ENCODE peak calls at places on chromosome 2, in nine cellular contexts. One of them, this sample, is unnamed.

GRCh38 chr2:240397924-240398611 is 37.4 kb upstream of the GPC1 start:
- DNase-seq in CD8-positive, alpha-beta memory T cell: no peak
- DNase-seq in aorta: no peak
- DNase-seq in suprapubic skin: no peak
- DNase-seq in HepG2: no peak
- DNase-seq in CD4-positive, CD25-positive, alpha-beta regulatory T cell: no peak
- DNase-seq in GM23248: no peak
- DNase-seq in H7: peak; percentile 71
- DNase-seq in transverse colon: no peak
- DNase-seq in this sample: no peak

GRCh38 chr2:163595033-163595432 is 140.8 kb downstream of the FIGN start:
- DNase-seq in CD8-positive, alpha-beta memory T cell: no peak
- DNase-seq in aorta: no peak
- DNase-seq in suprapubic skin: no peak
- DNase-seq in HepG2: no peak
- DNase-seq in CD4-positive, CD25-positive, alpha-beta regulatory T cell: no peak
- DNase-seq in GM23248: peak; percentile 17
- DNase-seq in H7: no peak
- DNase-seq in transverse colon: no peak
- DNase-seq in this sample: no peak

GRCh38 chr2:201203916-201204654 is 21.1 kb downstream of the CASP10 start:
- DNase-seq in CD8-positive, alpha-beta memory T cell: no peak
- DNase-seq in aorta: no peak
- DNase-seq in suprapubic skin: no peak
- DNase-seq in HepG2: no peak
- DNase-seq in CD4-positive, CD25-positive, alpha-beta regulatory T cell: no peak
- DNase-seq in GM23248: peak; percentile 90
- DNase-seq in H7: no peak
- DNase-seq in transverse colon: no peak
- DNase-seq in this sample: no peak

GRCh38 chr2:207090389-207090788 is 75.4 kb downstream of the KLF7 start:
- DNase-seq in CD8-positive, alpha-beta memory T cell: no peak
- DNase-seq in aorta: no peak
- DNase-seq in suprapubic skin: no peak
- DNase-seq in HepG2: no peak
- DNase-seq in CD4-positive, CD25-positive, alpha-beta regulatory T cell: no peak
- DNase-seq in GM23248: no peak
- DNase-seq in H7: no peak
- DNase-seq in transverse colon: no peak
- DNase-seq in this sample: no peak

GRCh38 chr2:241036397-241036963 is 38.1 kb downstream of the SNED1 start:
- DNase-seq in CD8-positive, alpha-beta memory T cell: peak; percentile 72
- DNase-seq in aorta: no peak
- DNase-seq in suprapubic skin: peak; percentile 60
- DNase-seq in HepG2: peak; percentile 20
- DNase-seq in CD4-positive, CD25-positive, alpha-beta regulatory T cell: peak; percentile 70
- DNase-seq in GM23248: no peak
- DNase-seq in H7: peak; percentile 91
- DNase-seq in transverse colon: peak; percentile 69
- DNase-seq in this sample: no peak

GRCh38 chr2:196983934-196984333 is 57.4 kb upstream of the PGAP1 start:
- DNase-seq in CD8-positive, alpha-beta memory T cell: no peak
- DNase-seq in aorta: no peak
- DNase-seq in suprapubic skin: no peak
- DNase-seq in HepG2: no peak
- DNase-seq in CD4-positive, CD25-positive, alpha-beta regulatory T cell: no peak
- DNase-seq in GM23248: peak; percentile 67
- DNase-seq in H7: no peak
- DNase-seq in transverse colon: no peak
- DNase-seq in this sample: no peak

GRCh38 chr2:207863345-207863744 is 93.6 kb upstream of the FZD5 start:
- DNase-seq in CD8-positive, alpha-beta memory T cell: no peak
- DNase-seq in aorta: no peak
- DNase-seq in suprapubic skin: no peak
- DNase-seq in HepG2: no peak
- DNase-seq in CD4-positive, CD25-positive, alpha-beta regulatory T cell: no peak
- DNase-seq in GM23248: no peak
- DNase-seq in H7: no peak
- DNase-seq in transverse colon: no peak
- DNase-seq in this sample: no peak

GRCh38 chr2:138516030-138516704 is 14.6 kb downstream of the SPOPL start:
- DNase-seq in CD8-positive, alpha-beta memory T cell: peak; percentile 15
- DNase-seq in aorta: no peak
- DNase-seq in suprapubic skin: no peak
- DNase-seq in HepG2: peak; percentile 72
- DNase-seq in CD4-positive, CD25-positive, alpha-beta regulatory T cell: peak; percentile 19
- DNase-seq in GM23248: peak; percentile 45
- DNase-seq in H7: no peak
- DNase-seq in transverse colon: no peak
- DNase-seq in this sample: no peak

GRCh38 chr2:29848566-29849310 is 72.6 kb downstream of the ALK start:
- DNase-seq in CD8-positive, alpha-beta memory T cell: no peak
- DNase-seq in aorta: no peak
- DNase-seq in suprapubic skin: no peak
- DNase-seq in HepG2: no peak
- DNase-seq in CD4-positive, CD25-positive, alpha-beta regulatory T cell: no peak
- DNase-seq in GM23248: no peak
- DNase-seq in H7: no peak
- DNase-seq in transverse colon: no peak
- DNase-seq in this sample: no peak

GRCh38 chr2:169877406-169877805 is 50.2 kb downstream of the UBR3 start:
- DNase-seq in CD8-positive, alpha-beta memory T cell: no peak
- DNase-seq in aorta: no peak
- DNase-seq in suprapubic skin: no peak
- DNase-seq in HepG2: peak; percentile 31
- DNase-seq in CD4-positive, CD25-positive, alpha-beta regulatory T cell: peak; percentile 38
- DNase-seq in GM23248: peak; percentile 16
- DNase-seq in H7: no peak
- DNase-seq in transverse colon: no peak
- DNase-seq in this sample: no peak

GRCh38 chr2:144596074-144596871 is 76.4 kb upstream of the ZEB2 start:
- DNase-seq in CD8-positive, alpha-beta memory T cell: no peak
- DNase-seq in aorta: no peak
- DNase-seq in suprapubic skin: no peak
- DNase-seq in HepG2: peak; percentile 33
- DNase-seq in CD4-positive, CD25-positive, alpha-beta regulatory T cell: peak; percentile 7
- DNase-seq in GM23248: peak; percentile 38
- DNase-seq in H7: no peak
- DNase-seq in transverse colon: no peak
- DNase-seq in this sample: no peak

GRCh38 chr2:51505533-51505932 is 473.6 kb upstream of the NRXN1 start:
- DNase-seq in CD8-positive, alpha-beta memory T cell: no peak
- DNase-seq in aorta: no peak
- DNase-seq in suprapubic skin: no peak
- DNase-seq in HepG2: no peak
- DNase-seq in CD4-positive, CD25-positive, alpha-beta regulatory T cell: no peak
- DNase-seq in GM23248: no peak
- DNase-seq in H7: no peak
- DNase-seq in transverse colon: no peak
- DNase-seq in this sample: no peak

GRCh38 chr2:49780949-49781348 is 626.6 kb upstream of the FSHR start:
- DNase-seq in CD8-positive, alpha-beta memory T cell: no peak
- DNase-seq in aorta: no peak
- DNase-seq in suprapubic skin: no peak
- DNase-seq in HepG2: no peak
- DNase-seq in CD4-positive, CD25-positive, alpha-beta regulatory T cell: no peak
- DNase-seq in GM23248: no peak
- DNase-seq in H7: no peak
- DNase-seq in transverse colon: no peak
- DNase-seq in this sample: no peak

GRCh38 chr2:148013879-148014278 is 6.7 kb downstream of the ORC4 start:
- DNase-seq in CD8-positive, alpha-beta memory T cell: no peak
- DNase-seq in aorta: no peak
- DNase-seq in suprapubic skin: no peak
- DNase-seq in HepG2: no peak
- DNase-seq in CD4-positive, CD25-positive, alpha-beta regulatory T cell: no peak
- DNase-seq in GM23248: no peak
- DNase-seq in H7: no peak
- DNase-seq in transverse colon: no peak
- DNase-seq in this sample: no peak

GRCh38 chr2:112920923-112921532 is 10.1 kb downstream of the IL37 start:
- DNase-seq in CD8-positive, alpha-beta memory T cell: peak; percentile 63
- DNase-seq in aorta: no peak
- DNase-seq in suprapubic skin: no peak
- DNase-seq in HepG2: no peak
- DNase-seq in CD4-positive, CD25-positive, alpha-beta regulatory T cell: peak; percentile 46
- DNase-seq in GM23248: peak; percentile 62
- DNase-seq in H7: no peak
- DNase-seq in transverse colon: no peak
- DNase-seq in this sample: no peak

GRCh38 chr2:138433995-138434991 is 67.3 kb upstream of the SPOPL start:
- DNase-seq in CD8-positive, alpha-beta memory T cell: no peak
- DNase-seq in aorta: no peak
- DNase-seq in suprapubic skin: no peak
- DNase-seq in HepG2: no peak
- DNase-seq in CD4-positive, CD25-positive, alpha-beta regulatory T cell: no peak
- DNase-seq in GM23248: no peak
- DNase-seq in H7: no peak
- DNase-seq in transverse colon: no peak
- DNase-seq in this sample: no peak

GRCh38 chr2:171579481-171579880 is 57.2 kb downstream of the CYBRD1 start:
- DNase-seq in CD8-positive, alpha-beta memory T cell: no peak
- DNase-seq in aorta: no peak
- DNase-seq in suprapubic skin: no peak
- DNase-seq in HepG2: no peak
- DNase-seq in CD4-positive, CD25-positive, alpha-beta regulatory T cell: no peak
- DNase-seq in GM23248: peak; percentile 18
- DNase-seq in H7: no peak
- DNase-seq in transverse colon: no peak
- DNase-seq in this sample: no peak

GRCh38 chr2:135996304-135996703 is 10.9 kb upstream of the DARS1 start:
- DNase-seq in CD8-positive, alpha-beta memory T cell: no peak
- DNase-seq in aorta: no peak
- DNase-seq in suprapubic skin: no peak
- DNase-seq in HepG2: no peak
- DNase-seq in CD4-positive, CD25-positive, alpha-beta regulatory T cell: no peak
- DNase-seq in GM23248: no peak
- DNase-seq in H7: no peak
- DNase-seq in transverse colon: no peak
- DNase-seq in this sample: no peak

GRCh38 chr2:45330617-45331016 is 280.4 kb downstream of the SRBD1 start:
- DNase-seq in CD8-positive, alpha-beta memory T cell: no peak
- DNase-seq in aorta: no peak
- DNase-seq in suprapubic skin: no peak
- DNase-seq in HepG2: peak; percentile 54
- DNase-seq in CD4-positive, CD25-positive, alpha-beta regulatory T cell: no peak
- DNase-seq in GM23248: peak; percentile 85
- DNase-seq in H7: no peak
- DNase-seq in transverse colon: no peak
- DNase-seq in this sample: no peak

GRCh38 chr2:121350884-121351283 is 65.9 kb upstream of the TFCP2L1 start:
- DNase-seq in CD8-positive, alpha-beta memory T cell: no peak
- DNase-seq in aorta: no peak
- DNase-seq in suprapubic skin: no peak
- DNase-seq in HepG2: no peak
- DNase-seq in CD4-positive, CD25-positive, alpha-beta regulatory T cell: no peak
- DNase-seq in GM23248: no peak
- DNase-seq in H7: no peak
- DNase-seq in transverse colon: no peak
- DNase-seq in this sample: no peak
- H3K36me3 ChIP-seq in CD8-positive, alpha-beta memory T cell: peaks cover 48% of the 10 kb centered on the region
- H3K36me3 ChIP-seq in aorta: peaks cover 19% of the 10 kb centered on the region
- H3K36me3 ChIP-seq in suprapubic skin: peaks cover 95% of the 10 kb centered on the region
- H3K36me3 ChIP-seq in HepG2: peaks cover 59% of the 10 kb centered on the region
- H3K36me3 ChIP-seq in CD4-positive, CD25-positive, alpha-beta regulatory T cell: peaks cover 89% of the 10 kb centered on the region
- H3K36me3 ChIP-seq in GM23248: peaks cover 15% of the 10 kb centered on the region
- H3K36me3 ChIP-seq in H7: peaks cover 27% of the 10 kb centered on the region
- H3K36me3 ChIP-seq in transverse colon: peaks cover 50% of the 10 kb centered on the region
- H3K36me3 ChIP-seq in this sample: peaks cover 91% of the 10 kb centered on the region

DNA sequence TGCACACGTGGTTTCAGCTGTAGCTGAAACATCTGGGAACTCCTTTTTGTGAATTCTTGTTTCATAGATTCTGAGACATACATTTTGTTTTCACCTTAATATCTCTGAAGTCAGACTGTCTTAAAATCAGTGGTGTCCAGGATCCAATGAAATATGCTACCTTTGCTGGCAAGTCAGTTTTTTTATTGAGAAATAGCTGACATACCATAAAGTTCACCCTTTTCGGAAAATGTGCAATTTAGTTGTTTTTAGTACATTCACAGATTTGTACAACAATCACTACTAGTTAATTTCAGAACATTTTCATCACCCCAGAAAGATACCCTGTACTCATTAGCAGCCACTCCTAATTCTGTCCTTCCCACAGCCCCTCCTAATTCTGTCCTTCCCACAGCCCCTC is 243.7 kb downstream of the GLI2 start:
- DNase-seq in CD8-positive, alpha-beta memory T cell: no peak
- DNase-seq in aorta: no peak
- DNase-seq in suprapubic skin: no peak
- DNase-seq in HepG2: no peak
- DNase-seq in CD4-positive, CD25-positive, alpha-beta regulatory T cell: no peak
- DNase-seq in GM23248: no peak
- DNase-seq in H7: no peak
- DNase-seq in transverse colon: no peak
- DNase-seq in this sample: no peak
- H3K36me3 ChIP-seq in CD8-positive, alpha-beta memory T cell: no peaks in the 10 kb centered on the region
- H3K36me3 ChIP-seq in aorta: peaks cover 2% of the 10 kb centered on the region
- H3K36me3 ChIP-seq in suprapubic skin: peaks cover 25% of the 10 kb centered on the region
- H3K36me3 ChIP-seq in HepG2: no peaks in the 10 kb centered on the region
- H3K36me3 ChIP-seq in CD4-positive, CD25-positive, alpha-beta regulatory T cell: no peaks in the 10 kb centered on the region
- H3K36me3 ChIP-seq in GM23248: peaks cover 26% of the 10 kb centered on the region
- H3K36me3 ChIP-seq in H7: peaks cover 16% of the 10 kb centered on the region
- H3K36me3 ChIP-seq in transverse colon: no peaks in the 10 kb centered on the region
- H3K36me3 ChIP-seq in this sample: no peaks in the 10 kb centered on the region

DNA sequence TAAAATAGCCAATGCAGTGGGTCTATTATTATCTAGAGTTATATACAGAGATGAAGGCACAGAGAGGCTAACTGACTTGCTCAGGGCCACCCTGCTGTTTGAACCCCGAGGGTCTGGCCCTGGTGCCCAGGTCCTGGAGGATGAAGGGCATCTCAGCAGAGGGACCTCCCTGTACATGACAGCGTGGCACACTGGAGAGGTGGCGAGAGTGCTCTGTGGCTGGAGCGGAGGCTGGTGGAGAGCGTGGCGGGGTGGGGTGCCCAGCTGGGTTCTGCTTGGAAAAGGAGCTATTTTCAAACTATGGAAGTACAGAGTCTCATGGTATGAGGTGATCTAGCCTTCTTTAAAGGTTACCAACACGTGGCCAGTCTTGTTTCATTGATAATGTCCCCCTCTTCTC is 35.8 kb downstream of the GREB1 start:
- DNase-seq in CD8-positive, alpha-beta memory T cell: no peak
- DNase-seq in aorta: no peak
- DNase-seq in suprapubic skin: peak; percentile 42
- DNase-seq in HepG2: no peak
- DNase-seq in CD4-positive, CD25-positive, alpha-beta regulatory T cell: no peak
- DNase-seq in GM23248: no peak
- DNase-seq in H7: peak; percentile 13
- DNase-seq in transverse colon: no peak
- DNase-seq in this sample: no peak
- H3K36me3 ChIP-seq in CD8-positive, alpha-beta memory T cell: no peaks in the 10 kb centered on the region
- H3K36me3 ChIP-seq in aorta: no peaks in the 10 kb centered on the region
- H3K36me3 ChIP-seq in suprapubic skin: no peaks in the 10 kb centered on the region
- H3K36me3 ChIP-seq in HepG2: peaks cover 61% of the 10 kb centered on the region
- H3K36me3 ChIP-seq in CD4-positive, CD25-positive, alpha-beta regulatory T cell: no peaks in the 10 kb centered on the region
- H3K36me3 ChIP-seq in GM23248: no peaks in the 10 kb centered on the region
- H3K36me3 ChIP-seq in H7: no peaks in the 10 kb centered on the region
- H3K36me3 ChIP-seq in transverse colon: no peaks in the 10 kb centered on the region
- H3K36me3 ChIP-seq in this sample: no peaks in the 10 kb centered on the region

DNA sequence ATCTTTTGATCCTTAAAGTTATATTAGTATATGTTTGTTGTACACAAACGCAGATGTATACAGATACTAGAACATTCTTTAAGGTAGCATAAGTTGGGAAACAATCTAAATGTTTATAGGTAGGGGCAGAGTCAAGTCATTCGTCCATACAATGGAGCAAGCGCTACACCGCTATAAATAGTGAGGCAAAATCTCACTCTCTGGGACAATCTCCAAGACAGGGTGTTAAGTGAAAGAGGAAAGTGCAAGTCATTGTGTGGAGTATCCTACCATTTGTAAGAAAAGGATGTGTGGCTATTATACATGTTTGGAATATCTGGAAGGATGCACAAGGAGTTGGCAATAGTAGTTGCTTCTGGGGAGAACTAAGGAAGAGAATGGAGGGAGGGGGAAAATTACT is 16.2 kb upstream of the FHL2 start:
- DNase-seq in CD8-positive, alpha-beta memory T cell: no peak
- DNase-seq in aorta: no peak
- DNase-seq in suprapubic skin: no peak
- DNase-seq in HepG2: no peak
- DNase-seq in CD4-positive, CD25-positive, alpha-beta regulatory T cell: no peak
- DNase-seq in GM23248: no peak
- DNase-seq in H7: no peak
- DNase-seq in transverse colon: no peak
- DNase-seq in this sample: no peak
- H3K36me3 ChIP-seq in CD8-positive, alpha-beta memory T cell: no peaks in the 10 kb centered on the region
- H3K36me3 ChIP-seq in aorta: no peaks in the 10 kb centered on the region
- H3K36me3 ChIP-seq in suprapubic skin: no peaks in the 10 kb centered on the region
- H3K36me3 ChIP-seq in HepG2: no peaks in the 10 kb centered on the region
- H3K36me3 ChIP-seq in CD4-positive, CD25-positive, alpha-beta regulatory T cell: no peaks in the 10 kb centered on the region
- H3K36me3 ChIP-seq in GM23248: no peaks in the 10 kb centered on the region
- H3K36me3 ChIP-seq in H7: no peaks in the 10 kb centered on the region
- H3K36me3 ChIP-seq in transverse colon: no peaks in the 10 kb centered on the region
- H3K36me3 ChIP-seq in this sample: no peaks in the 10 kb centered on the region

This sample was measured in left ventricle myocardium inferior.